ENCODE peak calls at places on chromosomes 11 and 22, in ten cellular contexts. Q is lower lobe of right lung; M is RWPE2; V is CD4-positive, alpha-beta T cell; G is aorta; E is H9; X is mesenchymal stem cell; L is Peyer's patch; W is astrocyte; D is thoracic aorta. J is an unnamed sample.

GRCh38 chr11:129950319-129951034 is 52.2 kb downstream of the PRDM10 start:
- DNase-seq in Q (peak), M (no peak), V (no peak), G (no peak), E (no peak), X (peak), L (no peak), W (peak), D (no peak), J (peak)

GRCh38 chr11:62857541-62857982 is 18.2 kb upstream of the WDR74 start:
- DNase-seq in Q (no peak), M (no peak), V (no peak), G (no peak), E (no peak), X (peak), L (no peak), W (no peak), D (no peak), J (no peak)

GRCh38 chr22:42273855-42274451 is 3.5 kb upstream of the TCF20 start:
- DNase-seq in Q (no peak), M (no peak), V (peak), G (no peak), E (peak), X (peak), L (peak), W (no peak), D (no peak), J (no peak)

GRCh38 chr22:48756146-48757111 is 1071.2 kb downstream of the BRD1 start:
- DNase-seq in Q (peak), M (no peak), V (peak), G (peak), E (no peak), X (no peak), L (peak), W (no peak), D (no peak), J (no peak)

GRCh38 chr11:44716256-44716655 is 10.5 kb upstream of the TSPAN18 start:
- DNase-seq in Q (no peak), M (no peak), V (no peak), G (no peak), E (no peak), X (no peak), L (no peak), W (no peak), D (no peak), J (no peak)

GRCh38 chr22:29580200-29580810 is 608 bp downstream of the NIPSNAP1 start:
- DNase-seq in Q (no peak), M (no peak), V (no peak), G (no peak), E (peak), X (peak), L (no peak), W (no peak), D (no peak), J (no peak)

GRCh38 chr11:57641426-57641825 is 8.3 kb downstream of the YPEL4 start:
- DNase-seq in Q (no peak), M (no peak), V (no peak), G (no peak), E (no peak), X (peak), L (no peak), W (no peak), D (no peak), J (peak)

GRCh38 chr22:41998361-41999261 is at the start of gene WBP2NL:
- DNase-seq in Q (peak), M (peak), V (peak), G (peak), E (no peak), X (no peak), L (peak), W (peak), D (peak), J (peak)

GRCh38 chr22:41415554-41415953 is 31.0 kb downstream of the TOB2 start:
- DNase-seq in Q (no peak), M (no peak), V (no peak), G (no peak), E (no peak), X (no peak), L (no peak), W (no peak), D (no peak), J (no peak)

GRCh38 chr11:77299528-77299993 is 1.9 kb downstream of the GDPD4 start:
- DNase-seq in Q (no peak), M (peak), V (no peak), G (no peak), E (no peak), X (no peak), L (peak), W (peak), D (no peak), J (no peak)

GRCh38 chr22:32202539-32203180 is 2.2 kb downstream of the RFPL2 start:
- DNase-seq in Q (peak), M (no peak), V (peak), G (no peak), E (peak), X (peak), L (peak), W (peak), D (no peak), J (no peak)

GRCh38 chr11:27807594-27807993 is 107.3 kb upstream of the BDNF start:
- DNase-seq in Q (no peak), M (no peak), V (no peak), G (no peak), E (no peak), X (peak), L (no peak), W (no peak), D (no peak), J (peak)

GRCh38 chr11:19723572-19724342 is 11.1 kb downstream of the NAV2 start:
- DNase-seq in Q (peak), M (no peak), V (peak), G (peak), E (no peak), X (peak), L (peak), W (peak), D (peak), J (no peak)

GRCh38 chr22:44380716-44381500 is 68.2 kb upstream of the SHISAL1 start:
- DNase-seq in Q (peak), M (peak), V (no peak), G (peak), E (no peak), X (no peak), L (no peak), W (no peak), D (no peak), J (no peak)

GRCh38 chr11:119782021-119782420 is 53.0 kb upstream of the NECTIN1 start:
- DNase-seq in Q (peak), M (no peak), V (no peak), G (peak), E (peak), X (no peak), L (no peak), W (no peak), D (no peak), J (no peak)

GRCh38 chr11:73493838-73494598 is 103.9 kb downstream of the FAM168A start:
- DNase-seq in Q (no peak), M (no peak), V (no peak), G (no peak), E (peak), X (peak), L (no peak), W (peak), D (no peak), J (peak)

GRCh38 chr11:73496134-73496533 is 101.8 kb downstream of the FAM168A start:
- DNase-seq in Q (no peak), M (no peak), V (no peak), G (no peak), E (no peak), X (no peak), L (no peak), W (no peak), D (no peak), J (no peak)

GRCh38 chr11:73498343-73498742 is 99.6 kb downstream of the FAM168A start:
- DNase-seq in Q (no peak), M (no peak), V (no peak), G (peak), E (no peak), X (no peak), L (no peak), W (no peak), D (no peak), J (no peak)
- H3K27ac ChIP-seq in Q (no peak), M (no peak), V (no peak), G (no peak), E (no peak), X (no peak), L (no peak), W (no peak), D (no peak), J (no peak)

GRCh38 chr22:27790396-27791216 is 10.9 kb downstream of the MN1 start:
- DNase-seq in Q (no peak), M (no peak), V (no peak), G (no peak), E (no peak), X (no peak), L (no peak), W (peak), D (no peak), J (no peak)
- H3K27ac ChIP-seq in Q (no peak), M (no peak), V (no peak), G (peak), E (no peak), X (no peak), L (peak), W (peak), D (peak), J (no peak)

GRCh38 chr11:111283945-111284481 is 14.3 kb upstream of the POU2AF3 start:
- DNase-seq in Q (no peak), M (no peak), V (no peak), G (no peak), E (peak), X (peak), L (peak), W (no peak), D (no peak), J (peak)

GRCh38 chr11:111282663-111283062 is 15.7 kb upstream of the POU2AF3 start:
- DNase-seq in Q (no peak), M (no peak), V (no peak), G (no peak), E (no peak), X (no peak), L (no peak), W (no peak), D (no peak), J (no peak)

DNA sequence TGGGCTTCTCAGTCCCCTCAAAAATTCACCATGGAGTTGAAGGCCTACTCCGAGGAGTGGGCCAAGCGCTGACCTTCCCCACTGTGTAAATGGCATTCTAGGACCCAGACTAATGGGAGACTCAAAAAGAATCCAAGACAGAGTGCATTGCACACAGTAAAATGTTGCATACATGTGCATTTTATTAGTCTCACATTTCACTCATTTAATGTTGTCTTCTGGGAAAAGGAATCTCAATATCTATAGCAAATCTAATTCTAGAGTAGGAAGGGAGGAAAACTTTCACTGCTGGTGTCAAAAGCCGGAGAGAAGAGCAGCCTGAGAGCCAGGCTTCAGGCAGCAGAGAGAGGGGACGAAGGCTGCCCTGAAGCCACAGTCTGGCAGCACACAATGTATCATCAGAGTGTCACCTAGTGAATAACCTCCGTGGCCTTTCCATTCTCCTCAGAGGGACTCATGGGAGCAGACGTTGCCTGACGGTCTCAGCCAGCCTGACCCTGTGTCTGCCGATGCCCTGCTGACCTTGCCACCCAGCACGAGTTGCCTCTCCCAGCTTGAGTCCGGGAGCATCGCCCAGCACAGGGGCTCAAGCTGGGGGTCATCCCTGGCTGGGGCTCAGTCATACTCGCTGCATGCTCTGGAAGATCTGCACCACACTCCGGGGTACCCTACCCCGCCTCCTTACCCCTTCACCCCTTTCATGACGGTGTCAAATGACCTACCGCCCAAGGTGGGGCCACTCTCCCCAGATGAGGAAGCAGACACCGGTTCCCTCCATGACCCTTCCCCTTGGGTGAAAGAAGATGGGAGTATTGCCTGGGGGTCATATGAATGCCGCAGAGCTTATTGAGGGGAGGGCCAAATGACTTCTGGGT is 12.9 kb upstream of the POU2AF3 start:
- DNase-seq in Q (no peak), M (no peak), V (no peak), G (no peak), E (no peak), X (no peak), L (no peak), W (no peak), D (no peak), J (no peak)
- H3K27ac ChIP-seq in Q (no peak), M (no peak), V (no peak), G (no peak), E (no peak), X (no peak), L (no peak), W (no peak), D (no peak), J (no peak)

GRCh38 chr11:94895971-94896370 is 77.4 kb downstream of the CWC15 start:
- DNase-seq in Q (no peak), M (no peak), V (no peak), G (no peak), E (no peak), X (peak), L (no peak), W (peak), D (no peak), J (no peak)
- H3K27ac ChIP-seq in Q (no peak), M (no peak), V (no peak), G (no peak), E (no peak), X (peak), L (no peak), W (peak), D (no peak), J (no peak)

GRCh38 chr11:79353706-79354105 is 87.1 kb downstream of the TENM4 start:
- DNase-seq in Q (no peak), M (no peak), V (no peak), G (no peak), E (no peak), X (no peak), L (no peak), W (no peak), D (no peak), J (no peak)
- H3K27ac ChIP-seq in Q (no peak), M (no peak), V (no peak), G (no peak), E (no peak), X (no peak), L (no peak), W (no peak), D (no peak), J (no peak)

DNA sequence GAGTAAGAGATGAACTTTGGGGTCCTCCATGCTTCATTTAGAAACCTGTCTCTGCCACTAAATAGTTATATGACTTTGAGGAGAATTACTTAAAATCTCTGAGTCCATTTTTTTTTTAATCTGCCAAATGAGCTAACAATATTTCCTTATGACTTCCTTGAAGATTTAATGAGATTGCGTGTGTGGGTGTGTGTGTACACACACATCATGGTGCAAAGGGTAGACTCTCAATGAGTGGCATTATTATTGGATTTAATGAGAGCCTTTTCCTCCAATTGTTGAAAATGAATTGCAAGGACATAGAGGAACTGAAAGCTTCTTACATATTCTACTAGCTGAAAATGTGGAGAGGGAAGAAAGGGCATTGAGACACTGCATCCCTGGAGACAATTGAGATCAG is 573.5 kb upstream of the LUZP2 start:
- DNase-seq in Q (no peak), M (no peak), V (no peak), G (no peak), E (no peak), X (no peak), L (no peak), W (no peak), D (no peak), J (no peak)
- H3K27ac ChIP-seq in Q (no peak), M (no peak), V (no peak), G (no peak), E (no peak), X (no peak), L (no peak), W (no peak), D (no peak), J (no peak)

GRCh38 chr11:128891410-128891861 is 280 bp downstream of the KCNJ5 start:
- DNase-seq in Q (no peak), M (no peak), V (no peak), G (no peak), E (no peak), X (peak), L (peak), W (no peak), D (no peak), J (no peak)

GRCh38 chr11:128889657-128890213 is 1.4 kb upstream of the KCNJ5 start:
- DNase-seq in Q (no peak), M (no peak), V (no peak), G (no peak), E (no peak), X (no peak), L (no peak), W (no peak), D (no peak), J (no peak)

GRCh38 chr11:128891912-128892398 is 799 bp downstream of the KCNJ5 start:
- DNase-seq in Q (no peak), M (no peak), V (no peak), G (no peak), E (no peak), X (no peak), L (peak), W (no peak), D (no peak), J (no peak)

GRCh38 chr11:128890216-128890542 is 977 bp upstream of the KCNJ5 start:
- DNase-seq in Q (no peak), M (no peak), V (no peak), G (no peak), E (no peak), X (no peak), L (no peak), W (no peak), D (no peak), J (no peak)

GRCh38 chr11:128890543-128891409 is at the start of gene KCNJ5:
- DNase-seq in Q (peak), M (no peak), V (no peak), G (no peak), E (peak), X (peak), L (peak), W (no peak), D (no peak), J (no peak)
- H3K27ac ChIP-seq in Q (peak), M (no peak), V (no peak), G (no peak), E (no peak), X (no peak), L (no peak), W (no peak), D (no peak), J (peak)

J was measured in AG04450.